ENCODE peak calls at places on chromosomes 3 and 15, in nine cellular contexts. J is germinal center, M is progenitor cell of endocrine pancreas, L is Peyer's patch, G is AG20443, Q is lower leg skin, Y is substantia nigra, D is GM13977, B is T-helper 2 cell. X is an unnamed sample.

GRCh38 chr15:94294556-94294955 is 63.2 kb downstream of the MCTP2 start:
- DNase-seq in J (no peak), M (no peak), L (no peak), G (no peak), Q (no peak), Y (no peak), D (no peak), B (no peak), X (no peak)

GRCh38 chr3:156615592-156616173 is 58.7 kb upstream of the TIPARP start:
- DNase-seq in J (no peak), M (no peak), L (no peak), G (peak), Q (no peak), Y (no peak), D (no peak), B (no peak), X (no peak)

GRCh38 chr3:61526307-61526706 is 35.1 kb upstream of the PTPRG start:
- DNase-seq in J (no peak), M (no peak), L (no peak), G (no peak), Q (no peak), Y (no peak), D (no peak), B (no peak), X (no peak)

GRCh38 chr15:75955720-75956119 is 52.0 kb downstream of the FBXO22 start:
- DNase-seq in J (no peak), M (no peak), L (no peak), G (no peak), Q (no peak), Y (no peak), D (no peak), B (no peak), X (no peak)

GRCh38 chr3:170753421-170754344 is 116.3 kb downstream of the RPL22L1 start:
- DNase-seq in J (no peak), M (no peak), L (no peak), G (no peak), Q (no peak), Y (no peak), D (no peak), B (no peak), X (no peak)

GRCh38 chr3:128011140-128011539 is 41.1 kb upstream of the SEC61A1 start:
- DNase-seq in J (no peak), M (peak), L (no peak), G (peak), Q (no peak), Y (no peak), D (no peak), B (no peak), X (no peak)

GRCh38 chr15:49815937-49816336 is 195.1 kb downstream of the DTWD1 start:
- DNase-seq in J (no peak), M (no peak), L (no peak), G (peak), Q (no peak), Y (no peak), D (no peak), B (no peak), X (no peak)

GRCh38 chr3:73536336-73536895 is 88.3 kb downstream of the PDZRN3 start:
- DNase-seq in J (no peak), M (no peak), L (no peak), G (no peak), Q (no peak), Y (no peak), D (no peak), B (no peak), X (no peak)

GRCh38 chr3:50356553-50356952 is 2.8 kb downstream of the TMEM115 start:
- DNase-seq in J (no peak), M (no peak), L (no peak), G (peak), Q (no peak), Y (no peak), D (no peak), B (no peak), X (no peak)

GRCh38 chr3:197022405-197023231 is 7.0 kb downstream of the MELTF start:
- DNase-seq in J (no peak), M (no peak), L (peak), G (no peak), Q (peak), Y (no peak), D (peak), B (no peak), X (no peak)

GRCh38 chr3:99313481-99313880 is 324.9 kb upstream of the COL8A1 start:
- DNase-seq in J (no peak), M (no peak), L (no peak), G (no peak), Q (no peak), Y (no peak), D (no peak), B (no peak), X (no peak)

GRCh38 chr3:184323696-184324095 is 9.3 kb downstream of the EIF4G1 start:
- DNase-seq in J (no peak), M (no peak), L (no peak), G (peak), Q (no peak), Y (no peak), D (peak), B (no peak), X (no peak)

GRCh38 chr3:169658311-169658931 is 5.1 kb downstream of the MECOM start:
- DNase-seq in J (no peak), M (no peak), L (no peak), G (no peak), Q (peak), Y (no peak), D (peak), B (no peak), X (no peak)

GRCh38 chr3:50862221-50862620 is 187.5 kb downstream of the DOCK3 start:
- DNase-seq in J (no peak), M (no peak), L (no peak), G (no peak), Q (peak), Y (no peak), D (no peak), B (no peak), X (no peak)

GRCh38 chr15:85865070-85865684 is 70.5 kb upstream of the KLHL25 start:
- DNase-seq in J (peak), M (peak), L (no peak), G (peak), Q (peak), Y (no peak), D (peak), B (no peak), X (no peak)

GRCh38 chr3:9826815-9827574 is 16.8 kb downstream of the RPUSD3 start:
- DNase-seq in J (peak), M (no peak), L (no peak), G (no peak), Q (no peak), Y (no peak), D (no peak), B (no peak), X (no peak)

GRCh38 chr3:55243686-55244085 is 243.4 kb downstream of the WNT5A start:
- DNase-seq in J (no peak), M (no peak), L (no peak), G (no peak), Q (no peak), Y (no peak), D (no peak), B (no peak), X (no peak)

GRCh38 chr3:66220066-66220465 is 735 bp upstream of the SLC25A26 start:
- DNase-seq in J (no peak), M (no peak), L (no peak), G (no peak), Q (no peak), Y (no peak), D (no peak), B (no peak), X (no peak)

GRCh38 chr15:28921336-28921735 is 35.6 kb downstream of the APBA2 start:
- DNase-seq in J (no peak), M (no peak), L (no peak), G (no peak), Q (no peak), Y (no peak), D (no peak), B (no peak), X (no peak)

GRCh38 chr3:79306939-79307590 is 460.7 kb downstream of the ROBO1 start:
- DNase-seq in J (no peak), M (no peak), L (no peak), G (no peak), Q (no peak), Y (no peak), D (no peak), B (no peak), X (no peak)

GRCh38 chr3:115706311-115706829 is 83.1 kb downstream of the GAP43 start:
- DNase-seq in J (no peak), M (no peak), L (no peak), G (no peak), Q (no peak), Y (no peak), D (no peak), B (no peak), X (no peak)

GRCh38 chr3:82627733-82628132 is 866.3 kb upstream of the GBE1 start:
- DNase-seq in J (no peak), M (no peak), L (no peak), G (no peak), Q (no peak), Y (no peak), D (no peak), B (no peak), X (no peak)

GRCh38 chr15:51869074-51869425 is 39.6 kb downstream of the TMOD3 start:
- DNase-seq in J (no peak), M (no peak), L (no peak), G (peak), Q (no peak), Y (no peak), D (no peak), B (no peak), X (no peak)

GRCh38 chr3:133991637-133992036 is 38.1 kb downstream of the SLCO2A1 start:
- DNase-seq in J (no peak), M (no peak), L (no peak), G (no peak), Q (peak), Y (no peak), D (no peak), B (no peak), X (no peak)

GRCh38 chr3:122754867-122755835 is 38.5 kb downstream of the HSPBAP1 start:
- DNase-seq in J (peak), M (no peak), L (no peak), G (peak), Q (no peak), Y (no peak), D (peak), B (no peak), X (no peak)

GRCh38 chr3:126542340-126543241 is 16.1 kb downstream of the C3orf22 start:
- DNase-seq in J (no peak), M (peak), L (peak), G (no peak), Q (peak), Y (no peak), D (no peak), B (no peak), X (no peak)

GRCh38 chr3:134074001-134074789 is 44.5 kb upstream of the SLCO2A1 start:
- DNase-seq in J (no peak), M (no peak), L (no peak), G (no peak), Q (peak), Y (no peak), D (no peak), B (no peak), X (no peak)

GRCh38 chr3:65945480-65945879 is 93.2 kb downstream of the MAGI1 start:
- DNase-seq in J (no peak), M (no peak), L (no peak), G (no peak), Q (no peak), Y (no peak), D (no peak), B (no peak), X (no peak)

GRCh38 chr3:155069729-155070128 is 10.4 kb upstream of the MME start:
- DNase-seq in J (no peak), M (no peak), L (no peak), G (no peak), Q (no peak), Y (no peak), D (no peak), B (no peak), X (no peak)

GRCh38 chr3:4897765-4898453 is 81.3 kb upstream of the BHLHE40 start:
- DNase-seq in J (no peak), M (no peak), L (no peak), G (peak), Q (no peak), Y (no peak), D (no peak), B (no peak), X (no peak)

GRCh38 chr3:102360211-102360610 is 74.6 kb upstream of the ZPLD1 start:
- DNase-seq in J (no peak), M (no peak), L (no peak), G (no peak), Q (no peak), Y (no peak), D (no peak), B (no peak), X (no peak)

GRCh38 chr15:38069506-38069905 is 135.1 kb downstream of the TMCO5A start:
- DNase-seq in J (no peak), M (no peak), L (no peak), G (peak), Q (peak), Y (no peak), D (no peak), B (no peak), X (no peak)

GRCh38 chr15:31352911-31353811 is 26.5 kb downstream of the KLF13 start:
- DNase-seq in J (peak), M (no peak), L (peak), G (peak), Q (peak), Y (no peak), D (peak), B (no peak), X (no peak)

GRCh38 chr3:72523409-72524172 is 324.7 kb downstream of the SHQ1 start:
- DNase-seq in J (peak), M (no peak), L (peak), G (no peak), Q (no peak), Y (no peak), D (peak), B (no peak), X (no peak)

GRCh38 chr3:142888484-142889262 is at the start of gene PCOLCE2:
- DNase-seq in J (peak), M (peak), L (no peak), G (peak), Q (no peak), Y (no peak), D (peak), B (no peak), X (no peak)

GRCh38 chr3:134371542-134372324 is 2.5 kb downstream of the AMOTL2 start:
- DNase-seq in J (no peak), M (no peak), L (no peak), G (no peak), Q (peak), Y (no peak), D (no peak), B (no peak), X (no peak)

X was measured in effector CD4-positive, alpha-beta T cell.